ENCODE peak calls at places on chromosomes 3 and 15, in seven cellular contexts. I is HCT116, K is MM.1S, E is GM23338, X is OCI-LY7, S is hepatocyte, V is GM23248. P is an unnamed sample.

GRCh38 chr15:79595995-79596622 is 164.0 kb downstream of the MINAR1 start:
- DNase-seq in I (peak; percentile 95), K (peak; percentile 96), E (peak; percentile 98), X (peak; percentile 92), S (peak; percentile 92), V (peak; percentile 88), P (peak; percentile 94)

GRCh38 chr3:190862209-190863118 is at the start of gene GMNC:
- DNase-seq in I (peak; percentile 82), K (peak; percentile 93), E (peak; percentile 79), X (no peak), S (peak; percentile 89), V (peak; percentile 88), P (peak; percentile 80)

GRCh38 chr15:71237456-71238188 is 122.4 kb downstream of the THSD4 start:
- DNase-seq in I (peak; percentile 69), K (no peak), E (no peak), X (no peak), S (peak; percentile 93), V (peak; percentile 100), P (no peak)

GRCh38 chr3:49617390-49618013 is 56.6 kb upstream of the APEH start:
- DNase-seq in I (no peak), K (no peak), E (no peak), X (no peak), S (no peak), V (no peak), P (no peak)

GRCh38 chr15:72604794-72605193 is 49.7 kb upstream of the GOLGA6B start:
- DNase-seq in I (peak; percentile 28), K (no peak), E (peak; percentile 83), X (no peak), S (no peak), V (peak; percentile 20), P (peak; percentile 74)

GRCh38 chr3:79329154-79329553 is 438.6 kb downstream of the ROBO1 start:
- DNase-seq in I (no peak), K (no peak), E (no peak), X (no peak), S (no peak), V (peak; percentile 35), P (no peak)

GRCh38 chr3:140470962-140471361 is 206.9 kb upstream of the TRIM42 start:
- DNase-seq in I (no peak), K (no peak), E (no peak), X (no peak), S (no peak), V (peak; percentile 13), P (no peak)

GRCh38 chr3:42957573-42957972 is 21.5 kb upstream of the GASK1A start:
- DNase-seq in I (no peak), K (no peak), E (peak; percentile 51), X (no peak), S (no peak), V (no peak), P (no peak)

GRCh38 chr15:87154771-87155170 is 1075.1 kb downstream of the AGBL1 start:
- DNase-seq in I (no peak), K (no peak), E (no peak), X (no peak), S (no peak), V (no peak), P (no peak)

GRCh38 chr3:24688446-24689148 is 193.9 kb upstream of the THRB start:
- DNase-seq in I (no peak), K (no peak), E (peak; percentile 64), X (no peak), S (peak; percentile 61), V (peak; percentile 39), P (peak; percentile 36)

GRCh38 chr15:31329640-31330010 is 3.0 kb downstream of the KLF13 start:
- DNase-seq in I (no peak), K (no peak), E (no peak), X (no peak), S (no peak), V (no peak), P (no peak)

GRCh38 chr15:31327674-31328424 is 1.2 kb downstream of the KLF13 start:
- DNase-seq in I (no peak), K (peak; percentile 75), E (peak; percentile 60), X (peak; percentile 73), S (peak; percentile 89), V (peak; percentile 77), P (peak; percentile 70)

GRCh38 chr15:31328999-31329639 is 2.5 kb downstream of the KLF13 start:
- DNase-seq in I (no peak), K (peak; percentile 72), E (peak; percentile 67), X (peak; percentile 85), S (peak; percentile 66), V (peak; percentile 30), P (peak; percentile 58)

GRCh38 chr15:31326729-31327673 is at the start of gene KLF13:
- DNase-seq in I (no peak), K (no peak), E (no peak), X (no peak), S (peak; percentile 88), V (peak; percentile 90), P (peak; percentile 61)

DNA sequence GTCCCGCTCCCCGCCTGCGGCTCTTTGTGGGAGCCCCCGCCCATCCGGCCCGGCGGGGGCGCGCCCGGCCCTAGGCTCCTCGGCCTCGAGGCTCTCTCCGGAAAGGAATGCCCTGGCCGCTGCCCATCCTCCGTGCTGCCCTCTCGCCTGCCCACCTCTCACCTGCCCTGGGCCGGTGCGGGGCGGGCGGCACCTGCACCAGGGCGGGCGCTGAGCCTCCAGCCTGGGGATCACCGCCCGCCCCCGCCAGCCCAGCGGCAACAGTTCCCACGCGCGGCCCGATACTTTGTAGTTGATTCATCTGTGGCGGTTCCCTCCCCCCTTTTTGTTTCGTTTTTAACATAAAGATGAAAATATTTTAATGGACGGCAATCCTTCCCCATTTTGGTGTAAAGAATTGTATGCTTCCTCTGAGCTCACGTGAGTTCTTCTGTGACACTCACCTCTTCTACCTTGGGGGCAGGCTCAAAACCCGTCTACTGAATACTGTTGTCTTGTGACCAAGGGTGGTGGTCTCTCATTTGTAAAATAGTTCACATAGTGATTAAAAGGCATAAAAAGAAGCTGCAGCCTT is 1.9 kb downstream of the KLF13 start:
- DNase-seq in I (no peak), K (peak; percentile 53), E (no peak), X (peak; percentile 50), S (no peak), V (peak; percentile 89), P (no peak)
- H2AFZ ChIP-seq in I (no peak overlapping the region), K (no peak overlapping the region), E (no peak overlapping the region), X (no peak overlapping the region), S (peak overlapping the region; percentile 35), V (peak overlapping the region; percentile 50), P (no peak overlapping the region)

DNA sequence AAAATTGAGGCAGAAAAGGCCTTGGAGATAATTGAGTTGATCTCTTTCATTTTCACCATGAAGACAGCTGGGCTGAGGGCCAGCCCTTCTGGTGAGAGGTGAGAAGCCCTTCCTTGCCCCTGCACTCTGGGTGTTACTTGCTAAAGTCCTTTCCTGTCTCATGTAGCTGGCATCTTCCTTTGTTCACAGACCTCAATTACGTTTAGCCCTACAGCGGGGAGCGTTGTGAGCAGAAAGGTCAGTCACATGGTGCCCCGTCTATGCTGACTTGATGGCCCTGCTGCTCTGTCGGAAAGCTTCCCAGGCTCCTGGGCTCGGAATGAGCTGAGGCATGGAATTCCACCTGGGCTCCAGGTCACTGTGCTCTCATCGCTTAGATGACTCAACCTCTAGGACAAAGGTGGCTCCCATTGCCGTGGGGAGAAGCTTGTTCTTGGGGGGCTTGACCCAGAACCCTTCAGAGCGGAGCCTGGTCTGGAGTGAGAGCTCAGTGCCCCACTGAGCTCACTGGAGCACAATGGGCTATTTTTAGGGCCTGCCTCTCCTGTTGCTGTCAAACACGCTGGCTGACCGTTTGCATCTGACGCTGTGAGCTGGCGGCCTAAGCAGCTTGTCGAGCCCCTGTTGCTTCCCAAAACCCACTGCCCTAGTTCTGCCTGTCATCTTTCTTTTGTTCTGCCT is 47.0 kb downstream of the RPLP1 start:
- DNase-seq in I (no peak), K (no peak), E (no peak), X (no peak), S (no peak), V (no peak), P (peak; percentile 44)
- TF ChIP-seq EZH2phosphoT487 in I (no peak), K (no peak), E (no peak), X (no peak), S (no peak), V (no peak), P (no peak)

GRCh38 chr3:72739521-72740466 is 108.5 kb downstream of the SHQ1 start:
- DNase-seq in I (no peak), K (no peak), E (no peak), X (no peak), S (no peak), V (peak; percentile 22), P (no peak)

GRCh38 chr3:72733676-72734075 is 114.6 kb downstream of the SHQ1 start:
- DNase-seq in I (no peak), K (no peak), E (no peak), X (no peak), S (no peak), V (no peak), P (no peak)

GRCh38 chr3:72744330-72744729 is 103.9 kb downstream of the SHQ1 start:
- DNase-seq in I (no peak), K (no peak), E (no peak), X (no peak), S (no peak), V (no peak), P (no peak)

GRCh38 chr3:72738752-72739520 is 109.3 kb downstream of the SHQ1 start:
- DNase-seq in I (no peak), K (peak; percentile 30), E (peak; percentile 73), X (peak; percentile 57), S (peak; percentile 74), V (peak; percentile 50), P (peak; percentile 91)
- H2AFZ ChIP-seq in I (no peak overlapping the region), K (peak overlapping the region; percentile 88), E (peak overlapping the region; percentile 97), X (peak overlapping the region; percentile 59), S (peak overlapping the region; percentile 92), V (peak overlapping the region; percentile 37), P (peak overlapping the region; percentile 96)

GRCh38 chr15:85946986-85947385 is 132.7 kb upstream of the AGBL1 start:
- DNase-seq in I (no peak), K (no peak), E (no peak), X (no peak), S (no peak), V (no peak), P (no peak)

GRCh38 chr15:85943825-85944224 is 135.8 kb upstream of the AGBL1 start:
- DNase-seq in I (no peak), K (no peak), E (no peak), X (no peak), S (no peak), V (no peak), P (no peak)

GRCh38 chr15:85937661-85938060 is 142.0 kb upstream of the AGBL1 start:
- DNase-seq in I (no peak), K (no peak), E (no peak), X (no peak), S (no peak), V (no peak), P (no peak)

DNA sequence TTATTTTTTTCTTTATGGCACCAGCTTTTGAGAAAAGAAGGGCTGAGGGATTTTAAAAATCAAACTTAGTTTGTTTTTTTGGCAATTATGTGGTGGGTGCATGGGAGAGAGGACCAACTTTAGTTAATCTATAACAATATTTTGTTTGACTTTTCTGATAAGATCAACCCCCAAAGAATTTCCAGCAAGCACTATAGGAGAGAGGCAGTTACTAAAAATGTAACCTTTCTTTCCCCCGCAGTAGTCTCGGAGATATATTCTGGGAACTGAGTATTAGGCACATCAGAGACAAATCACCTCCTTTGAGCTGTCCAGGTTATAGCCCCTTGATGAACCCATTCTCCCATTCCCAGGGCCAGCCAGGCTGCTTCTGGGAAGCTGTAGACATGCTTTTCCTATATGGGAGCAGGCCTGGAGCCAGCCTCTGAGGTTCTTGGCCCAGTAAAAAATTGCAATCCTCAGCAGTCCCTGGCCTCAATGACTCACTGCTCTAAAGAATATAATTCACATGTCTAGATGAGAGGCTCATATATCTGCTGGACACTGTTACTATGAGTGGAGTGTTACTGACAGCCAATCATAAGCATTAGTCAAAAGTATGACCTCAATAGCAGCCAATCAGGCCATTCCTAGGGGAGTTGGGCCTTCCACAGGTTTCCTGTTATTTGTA is 138.3 kb upstream of the AGBL1 start:
- DNase-seq in I (no peak), K (no peak), E (no peak), X (no peak), S (peak; percentile 77), V (no peak), P (no peak)
- TF ChIP-seq EZH2phosphoT487 in I (no peak), K (no peak), E (no peak), X (no peak), S (no peak), V (no peak), P (no peak)

P was measured in neural progenitor cell.